ENCODE peak calls at places on chromosomes 5 and 9, in seven cellular contexts. N is lung, I is left ventricle myocardium inferior, W is pancreas, B is PC-9, H is spleen, P is cardiac muscle cell. M is an unnamed sample. For H3K36me3, the result is how much of the 10 kb centered on the place peaks cover.

GRCh38 chr5:40221796-40222195 is 457.9 kb upstream of the PTGER4 start:
- DNase-seq in N (no peak), I (no peak), W (no peak), B (no peak), H (no peak), P (no peak), M (peak)

GRCh38 chr5:98635631-98636030 is 137.8 kb upstream of the RGMB start:
- DNase-seq in N (no peak), I (no peak), W (no peak), B (no peak), H (no peak), P (no peak), M (no peak)

GRCh38 chr5:138724470-138725146 is 28.6 kb upstream of the CTNNA1 start:
- DNase-seq in N (peak), I (peak), W (peak), B (peak), H (no peak), P (peak), M (peak)

GRCh38 chr5:173581408-173582197 is 34.8 kb downstream of the BOD1 start:
- DNase-seq in N (peak), I (no peak), W (no peak), B (no peak), H (peak), P (peak), M (peak)

GRCh38 chr5:40796487-40796889 is 1.7 kb downstream of the PRKAA1 start:
- DNase-seq in N (no peak), I (no peak), W (no peak), B (peak), H (no peak), P (peak), M (peak)

GRCh38 chr5:152527358-152528048 is 122.4 kb upstream of the NMUR2 start:
- DNase-seq in N (no peak), I (no peak), W (no peak), B (no peak), H (no peak), P (no peak), M (no peak)

GRCh38 chr5:65760504-65761275 is 38.7 kb downstream of the NLN start:
- DNase-seq in N (no peak), I (no peak), W (no peak), B (peak), H (no peak), P (peak), M (peak)

GRCh38 chr5:131377785-131378325 is 114.0 kb downstream of the CDC42SE2 start:
- DNase-seq in N (no peak), I (no peak), W (no peak), B (no peak), H (no peak), P (peak), M (peak)

GRCh38 chr5:103295424-103295823 is 36.9 kb downstream of the MACIR start:
- DNase-seq in N (no peak), I (no peak), W (no peak), B (no peak), H (no peak), P (no peak), M (no peak)

GRCh38 chr9:34929506-34930102 is 28.5 kb upstream of the PHF24 start:
- DNase-seq in N (no peak), I (no peak), W (no peak), B (no peak), H (no peak), P (peak), M (peak)

GRCh38 chr5:144191998-144192397 is 21.3 kb downstream of the KCTD16 start:
- DNase-seq in N (no peak), I (no peak), W (no peak), B (peak), H (no peak), P (peak), M (peak)

GRCh38 chr5:149895416-149896345 is 48.9 kb downstream of the PDE6A start:
- DNase-seq in N (no peak), I (no peak), W (no peak), B (no peak), H (no peak), P (peak), M (peak)

GRCh38 chr5:123365163-123365562 is 58.0 kb downstream of the CEP120 start:
- DNase-seq in N (no peak), I (no peak), W (no peak), B (no peak), H (no peak), P (peak), M (no peak)

GRCh38 chr5:123371575-123372179 is 51.5 kb downstream of the CEP120 start:
- DNase-seq in N (peak), I (peak), W (peak), B (no peak), H (peak), P (peak), M (peak)

GRCh38 chr5:123369371-123369968 is 53.7 kb downstream of the CEP120 start:
- DNase-seq in N (no peak), I (no peak), W (no peak), B (no peak), H (no peak), P (no peak), M (no peak)

GRCh38 chr5:123364443-123364842 is 58.8 kb downstream of the CEP120 start:
- DNase-seq in N (no peak), I (no peak), W (no peak), B (no peak), H (no peak), P (no peak), M (no peak)

GRCh38 chr5:123367739-123368138 is 55.5 kb downstream of the CEP120 start:
- DNase-seq in N (no peak), I (no peak), W (no peak), B (no peak), H (no peak), P (peak), M (peak)
- H3K36me3 ChIP-seq in N (under half), I (under half), W (under half), B (under half), H (half or more), P (under half), M (under half)

DNA sequence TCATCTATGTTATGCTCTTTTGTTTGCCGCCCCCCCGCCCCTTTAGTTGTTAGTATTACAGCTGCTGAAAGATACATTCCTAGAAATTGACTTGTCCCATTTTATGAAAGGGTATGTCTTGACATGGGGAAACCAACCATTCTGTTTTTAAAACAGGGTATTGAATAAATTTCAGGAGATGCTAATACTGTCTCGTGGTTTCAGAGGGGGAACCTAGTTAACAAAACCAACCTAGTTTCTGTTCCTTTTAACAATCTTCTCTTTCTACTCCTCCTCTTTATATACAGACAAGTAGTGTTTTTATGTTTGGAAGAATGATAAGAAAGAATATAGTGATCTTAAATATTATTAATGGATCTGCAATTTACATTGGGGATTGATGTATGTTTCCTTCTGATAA is 3.5 kb downstream of the PIP5K1B start:
- DNase-seq in N (no peak), I (no peak), W (no peak), B (no peak), H (no peak), P (no peak), M (no peak)
- H3K4me3 ChIP-seq in N (no peak), I (no peak), W (no peak), B (no peak), H (no peak), P (no peak), M (no peak)

GRCh38 chr5:36215910-36216309 is 25.8 kb downstream of the NADK2 start:
- DNase-seq in N (no peak), I (no peak), W (no peak), B (no peak), H (no peak), P (peak), M (no peak)
- H3K36me3 ChIP-seq in N (under half), I (half or more), W (under half), B (under half), H (half or more), P (under half), M (under half)

GRCh38 chr5:109829331-109829730 is 139.6 kb downstream of the MAN2A1 start:
- DNase-seq in N (no peak), I (no peak), W (no peak), B (no peak), H (no peak), P (no peak), M (no peak)

GRCh38 chr5:109836280-109836679 is 146.6 kb downstream of the MAN2A1 start:
- DNase-seq in N (no peak), I (no peak), W (no peak), B (no peak), H (no peak), P (no peak), M (no peak)

GRCh38 chr5:109826426-109826825 is 136.7 kb downstream of the MAN2A1 start:
- DNase-seq in N (no peak), I (no peak), W (no peak), B (peak), H (no peak), P (no peak), M (peak)

GRCh38 chr5:109833946-109834345 is 144.2 kb downstream of the MAN2A1 start:
- DNase-seq in N (no peak), I (no peak), W (no peak), B (no peak), H (no peak), P (no peak), M (no peak)

GRCh38 chr5:109830955-109831502 is 141.3 kb downstream of the MAN2A1 start:
- DNase-seq in N (no peak), I (no peak), W (no peak), B (no peak), H (no peak), P (no peak), M (peak)
- H3K4me3 ChIP-seq in N (no peak), I (no peak), W (no peak), B (no peak), H (no peak), P (no peak), M (no peak)

GRCh38 chr9:127488946-127489345 is 37.6 kb downstream of the LRSAM1 start:
- DNase-seq in N (no peak), I (no peak), W (no peak), B (no peak), H (no peak), P (no peak), M (no peak)
- H3K36me3 ChIP-seq in N (half or more), I (half or more), W (under half), B (under half), H (half or more), P (under half), M (under half)